ENCODE peak calls at places on chromosomes 11 and 22, in seven cellular contexts. One of them, this sample, is unnamed.

GRCh38 chr11:47394322-47395224 is 13.8 kb upstream of the SLC39A13 start:
- DNase-seq in IMR-90: peak
- DNase-seq in spleen: peak
- DNase-seq in A549: no peak
- DNase-seq in heart left ventricle: peak
- DNase-seq in body of pancreas: no peak
- DNase-seq in sigmoid colon: peak
- DNase-seq in this sample: no peak

GRCh38 chr22:41532908-41533825 is 11.1 kb downstream of the POLR3H start:
- DNase-seq in IMR-90: peak
- DNase-seq in spleen: peak
- DNase-seq in A549: peak
- DNase-seq in heart left ventricle: peak
- DNase-seq in body of pancreas: peak
- DNase-seq in sigmoid colon: peak
- DNase-seq in this sample: peak

GRCh38 chr22:37521236-37521739 is 2.1 kb upstream of the CARD10 start:
- DNase-seq in IMR-90: no peak
- DNase-seq in spleen: no peak
- DNase-seq in A549: no peak
- DNase-seq in heart left ventricle: no peak
- DNase-seq in body of pancreas: no peak
- DNase-seq in sigmoid colon: no peak
- DNase-seq in this sample: no peak

GRCh38 chr22:39622881-39623367 is 52.4 kb downstream of the CACNA1I start:
- DNase-seq in IMR-90: peak
- DNase-seq in spleen: peak
- DNase-seq in A549: peak
- DNase-seq in heart left ventricle: peak
- DNase-seq in body of pancreas: peak
- DNase-seq in sigmoid colon: no peak
- DNase-seq in this sample: peak

GRCh38 chr11:98107736-98108135 is 913.0 kb upstream of the CNTN5 start:
- DNase-seq in IMR-90: no peak
- DNase-seq in spleen: no peak
- DNase-seq in A549: no peak
- DNase-seq in heart left ventricle: peak
- DNase-seq in body of pancreas: no peak
- DNase-seq in sigmoid colon: no peak
- DNase-seq in this sample: no peak

GRCh38 chr11:17673951-17674350 is 45.4 kb upstream of the MYOD1 start:
- DNase-seq in IMR-90: no peak
- DNase-seq in spleen: no peak
- DNase-seq in A549: no peak
- DNase-seq in heart left ventricle: no peak
- DNase-seq in body of pancreas: no peak
- DNase-seq in sigmoid colon: no peak
- DNase-seq in this sample: no peak

GRCh38 chr11:36311926-36312592 is 16.0 kb downstream of the PRR5L start:
- DNase-seq in IMR-90: peak
- DNase-seq in spleen: no peak
- DNase-seq in A549: no peak
- DNase-seq in heart left ventricle: no peak
- DNase-seq in body of pancreas: no peak
- DNase-seq in sigmoid colon: no peak
- DNase-seq in this sample: no peak

GRCh38 chr22:39418696-39419095 is 19.1 kb downstream of the TAB1 start:
- DNase-seq in IMR-90: no peak
- DNase-seq in spleen: peak
- DNase-seq in A549: no peak
- DNase-seq in heart left ventricle: no peak
- DNase-seq in body of pancreas: no peak
- DNase-seq in sigmoid colon: no peak
- DNase-seq in this sample: no peak

GRCh38 chr22:41713004-41713403 is 13.7 kb downstream of the MEI1 start:
- DNase-seq in IMR-90: no peak
- DNase-seq in spleen: no peak
- DNase-seq in A549: no peak
- DNase-seq in heart left ventricle: no peak
- DNase-seq in body of pancreas: no peak
- DNase-seq in sigmoid colon: no peak
- DNase-seq in this sample: no peak

GRCh38 chr22:21012446-21013407 is 2.2 kb upstream of the P2RX6 start:
- DNase-seq in IMR-90: no peak
- DNase-seq in spleen: peak
- DNase-seq in A549: no peak
- DNase-seq in heart left ventricle: no peak
- DNase-seq in body of pancreas: no peak
- DNase-seq in sigmoid colon: no peak
- DNase-seq in this sample: no peak

GRCh38 chr11:33721984-33722383 is 14.2 kb downstream of the CD59 start:
- DNase-seq in IMR-90: no peak
- DNase-seq in spleen: no peak
- DNase-seq in A549: no peak
- DNase-seq in heart left ventricle: no peak
- DNase-seq in body of pancreas: no peak
- DNase-seq in sigmoid colon: no peak
- DNase-seq in this sample: no peak

GRCh38 chr11:70271635-70271953 is 1.1 kb downstream of the PPFIA1 start:
- DNase-seq in IMR-90: no peak
- DNase-seq in spleen: no peak
- DNase-seq in A549: no peak
- DNase-seq in heart left ventricle: no peak
- DNase-seq in body of pancreas: no peak
- DNase-seq in sigmoid colon: peak
- DNase-seq in this sample: no peak

GRCh38 chr11:70272009-70272408 is 1.5 kb downstream of the PPFIA1 start:
- DNase-seq in IMR-90: no peak
- DNase-seq in spleen: peak
- DNase-seq in A549: no peak
- DNase-seq in heart left ventricle: no peak
- DNase-seq in body of pancreas: no peak
- DNase-seq in sigmoid colon: peak
- DNase-seq in this sample: no peak

GRCh38 chr11:70268526-70268925 is 2.0 kb upstream of the PPFIA1 start:
- DNase-seq in IMR-90: no peak
- DNase-seq in spleen: peak
- DNase-seq in A549: no peak
- DNase-seq in heart left ventricle: no peak
- DNase-seq in body of pancreas: no peak
- DNase-seq in sigmoid colon: no peak
- DNase-seq in this sample: no peak

GRCh38 chr11:70270877-70271634 is 566 bp downstream of the PPFIA1 start:
- DNase-seq in IMR-90: peak
- DNase-seq in spleen: peak
- DNase-seq in A549: no peak
- DNase-seq in heart left ventricle: peak
- DNase-seq in body of pancreas: peak
- DNase-seq in sigmoid colon: peak
- DNase-seq in this sample: no peak

GRCh38 chr11:70270104-70270876 is at the start of gene PPFIA1:
- DNase-seq in IMR-90: peak
- DNase-seq in spleen: peak
- DNase-seq in A549: peak
- DNase-seq in heart left ventricle: peak
- DNase-seq in body of pancreas: peak
- DNase-seq in sigmoid colon: peak
- DNase-seq in this sample: peak
- TF ChIP-seq POLR2A in IMR-90: peak
- TF ChIP-seq POLR2A in spleen: peak
- TF ChIP-seq POLR2A in A549: peak
- TF ChIP-seq POLR2A in heart left ventricle: peak
- TF ChIP-seq POLR2A in body of pancreas: peak
- TF ChIP-seq POLR2A in sigmoid colon: peak
- TF ChIP-seq POLR2A in this sample: peak

GRCh38 chr11:66870131-66870530 is 13.3 kb downstream of the LRFN4 start:
- DNase-seq in IMR-90: no peak
- DNase-seq in spleen: no peak
- DNase-seq in A549: no peak
- DNase-seq in heart left ventricle: no peak
- DNase-seq in body of pancreas: no peak
- DNase-seq in sigmoid colon: no peak
- DNase-seq in this sample: no peak

GRCh38 chr11:66867425-66868040 is 10.7 kb downstream of the LRFN4 start:
- DNase-seq in IMR-90: no peak
- DNase-seq in spleen: no peak
- DNase-seq in A549: no peak
- DNase-seq in heart left ventricle: no peak
- DNase-seq in body of pancreas: no peak
- DNase-seq in sigmoid colon: no peak
- DNase-seq in this sample: no peak

GRCh38 chr11:66868082-66868725 is 11.3 kb downstream of the LRFN4 start:
- DNase-seq in IMR-90: no peak
- DNase-seq in spleen: no peak
- DNase-seq in A549: no peak
- DNase-seq in heart left ventricle: no peak
- DNase-seq in body of pancreas: no peak
- DNase-seq in sigmoid colon: no peak
- DNase-seq in this sample: no peak

GRCh38 chr11:66869471-66869870 is 12.6 kb downstream of the LRFN4 start:
- DNase-seq in IMR-90: no peak
- DNase-seq in spleen: no peak
- DNase-seq in A549: no peak
- DNase-seq in heart left ventricle: no peak
- DNase-seq in body of pancreas: no peak
- DNase-seq in sigmoid colon: no peak
- DNase-seq in this sample: no peak

DNA sequence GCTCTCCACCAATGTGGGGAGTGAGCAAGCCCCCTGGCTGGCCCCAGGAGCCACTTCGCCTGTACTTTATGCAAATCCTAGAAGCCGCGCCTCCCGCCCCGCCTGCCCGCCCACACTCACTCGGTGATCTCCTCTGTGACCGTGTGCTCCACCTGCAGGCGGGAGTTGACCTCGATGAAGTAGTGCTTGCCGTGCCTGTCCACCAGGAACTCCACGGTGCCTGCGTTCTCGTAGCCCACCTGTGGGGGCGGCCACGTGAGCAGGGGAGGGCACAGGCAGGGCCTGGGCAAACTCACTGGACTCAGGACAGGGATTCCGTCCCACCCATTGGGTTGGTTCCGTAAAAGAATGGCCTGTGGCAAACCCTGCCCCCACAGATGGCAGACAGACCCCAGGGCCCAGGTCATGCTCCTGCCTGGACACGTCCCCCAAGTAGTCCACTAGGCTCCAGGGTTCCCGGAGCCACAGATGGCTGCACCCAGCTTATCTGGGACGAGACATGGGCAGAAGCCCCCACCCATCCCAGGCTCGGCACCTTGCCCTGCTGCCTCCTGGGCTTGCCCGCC is 11.9 kb downstream of the LRFN4 start:
- DNase-seq in IMR-90: no peak
- DNase-seq in spleen: peak
- DNase-seq in A549: peak
- DNase-seq in heart left ventricle: no peak
- DNase-seq in body of pancreas: peak
- DNase-seq in sigmoid colon: no peak
- DNase-seq in this sample: no peak
- TF ChIP-seq CTCF in IMR-90: no peak
- TF ChIP-seq CTCF in spleen: peak
- TF ChIP-seq CTCF in A549: peak
- TF ChIP-seq CTCF in heart left ventricle: no peak
- TF ChIP-seq CTCF in body of pancreas: peak
- TF ChIP-seq CTCF in sigmoid colon: no peak
- TF ChIP-seq CTCF in this sample: no peak

GRCh38 chr11:63567044-63567840 is 4.1 kb upstream of the PLAAT2 start:
- DNase-seq in IMR-90: peak
- DNase-seq in spleen: no peak
- DNase-seq in A549: peak
- DNase-seq in heart left ventricle: peak
- DNase-seq in body of pancreas: peak
- DNase-seq in sigmoid colon: peak
- DNase-seq in this sample: no peak
- H3K27ac ChIP-seq in IMR-90: peak
- H3K27ac ChIP-seq in spleen: no peak
- H3K27ac ChIP-seq in A549: peak
- H3K27ac ChIP-seq in heart left ventricle: peak
- H3K27ac ChIP-seq in body of pancreas: peak
- H3K27ac ChIP-seq in sigmoid colon: peak
- H3K27ac ChIP-seq in this sample: no peak

DNA sequence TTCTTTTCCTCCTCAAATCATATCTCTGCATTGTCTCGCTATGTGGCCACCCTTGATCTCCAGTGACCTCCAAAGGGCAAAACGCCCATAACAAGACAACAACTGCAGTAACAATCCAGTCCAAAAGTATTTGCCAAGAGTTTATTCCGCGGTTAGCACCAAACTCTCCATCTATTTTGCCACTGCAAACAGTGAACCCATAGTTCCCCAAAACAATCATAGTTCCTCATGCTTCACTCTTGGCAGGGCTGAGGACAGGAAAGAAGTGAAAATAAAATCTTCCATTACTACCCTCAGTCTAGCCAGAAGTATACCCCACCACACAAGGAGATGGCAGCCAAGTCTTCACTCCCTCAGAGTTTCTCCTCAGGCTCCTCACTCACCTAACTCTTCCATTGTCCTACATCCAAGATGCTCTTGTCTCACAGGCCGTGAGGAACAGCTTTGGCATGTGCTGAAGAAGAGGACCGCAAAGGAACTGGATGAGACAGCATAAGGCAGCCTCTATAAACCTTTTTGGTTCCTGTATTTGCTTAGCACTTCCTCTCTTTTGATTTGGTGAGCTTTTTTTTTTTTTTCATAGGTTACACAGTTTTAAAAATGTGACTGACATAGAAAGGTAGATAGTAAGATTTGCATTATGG is at the start of gene LPXN:
- DNase-seq in IMR-90: peak
- DNase-seq in spleen: no peak
- DNase-seq in A549: no peak
- DNase-seq in heart left ventricle: no peak
- DNase-seq in body of pancreas: no peak
- DNase-seq in sigmoid colon: no peak
- DNase-seq in this sample: no peak
- TF ChIP-seq POLR2A in IMR-90: no peak
- TF ChIP-seq POLR2A in spleen: peak
- TF ChIP-seq POLR2A in A549: no peak
- TF ChIP-seq POLR2A in heart left ventricle: no peak
- TF ChIP-seq POLR2A in body of pancreas: peak
- TF ChIP-seq POLR2A in sigmoid colon: no peak
- TF ChIP-seq POLR2A in this sample: no peak

GRCh38 chr11:84398017-84398626 is 1112.0 kb upstream of the CCDC90B start:
- DNase-seq in IMR-90: peak
- DNase-seq in spleen: no peak
- DNase-seq in A549: peak
- DNase-seq in heart left ventricle: no peak
- DNase-seq in body of pancreas: no peak
- DNase-seq in sigmoid colon: no peak
- DNase-seq in this sample: no peak
- TF ChIP-seq CTCF in IMR-90: peak
- TF ChIP-seq CTCF in spleen: no peak
- TF ChIP-seq CTCF in A549: peak
- TF ChIP-seq CTCF in heart left ventricle: no peak
- TF ChIP-seq CTCF in body of pancreas: peak
- TF ChIP-seq CTCF in sigmoid colon: no peak
- TF ChIP-seq CTCF in this sample: no peak